ENCODE peak calls at places on chromosomes 5 and 9, in nine cellular contexts. W is neural crest cell, Z is dorsolateral prefrontal cortex, E is tibial nerve, T is cardiac muscle cell, J is psoas muscle, X is fibroblast of mammary gland, L is endodermal cell, O is AG04450. M is an unnamed sample.

GRCh38 chr9:136644343-136644592 is 18.4 kb upstream of the EGFL7 start:
- DNase-seq in X (peak; percentile 54), W (no peak), E (no peak), O (no peak), T (peak; percentile 80), Z (no peak), L (no peak), J (no peak), M (no peak)

GRCh38 chr5:138230261-138230660 is 17.1 kb upstream of the CDC23 start:
- DNase-seq in L (peak; percentile 65), Z (no peak), O (no peak), T (peak; percentile 55), W (no peak), X (peak; percentile 47), J (no peak), E (no peak), M (no peak)

GRCh38 chr5:142866563-142867275 is 96.5 kb downstream of the ARHGAP26 start:
- DNase-seq in L (peak; percentile 84), O (peak; percentile 18), E (no peak), T (peak; percentile 78), W (peak; percentile 12), Z (no peak), J (no peak), X (peak; percentile 76), M (no peak)

GRCh38 chr5:72711361-72711760 is 105.1 kb upstream of the TNPO1 start:
- DNase-seq in W (no peak), Z (no peak), L (no peak), T (no peak), O (no peak), J (no peak), E (no peak), X (no peak), M (no peak)

GRCh38 chr9:111356567-111357244 is 26.7 kb upstream of the OR2K2 start:
- DNase-seq in T (peak; percentile 88), L (no peak), X (peak; percentile 94), W (no peak), E (no peak), O (peak; percentile 76), J (peak; percentile 51), Z (no peak), M (no peak)

GRCh38 chr5:2903451-2904395 is 152.2 kb upstream of the IRX2 start:
- DNase-seq in J (no peak), T (no peak), Z (no peak), O (no peak), L (no peak), E (no peak), W (no peak), X (no peak), M (no peak)

GRCh38 chr5:75734913-75735789 is 17.9 kb upstream of the POC5 start:
- DNase-seq in W (peak; percentile 19), J (no peak), E (no peak), O (no peak), Z (peak; percentile 67), X (peak; percentile 19), T (peak; percentile 15), L (peak; percentile 82), M (no peak)

GRCh38 chr9:136526625-136527066 is 19.2 kb downstream of the NOTCH1 start:
- DNase-seq in Z (peak; percentile 77), J (no peak), E (no peak), X (no peak), T (no peak), L (peak; percentile 74), O (no peak), W (no peak), M (no peak)

GRCh38 chr9:133163559-133164208 is at the start of gene GBGT1:
- DNase-seq in T (peak; percentile 65), X (no peak), L (peak; percentile 91), W (peak; percentile 62), O (no peak), E (peak; percentile 57), Z (no peak), J (peak; percentile 82), M (peak; percentile 70)

GRCh38 chr9:113990570-113990907 is 87.6 kb downstream of the AMBP start:
- DNase-seq in L (no peak), Z (peak; percentile 8), T (no peak), J (no peak), O (no peak), E (no peak), W (no peak), X (no peak), M (no peak)

GRCh38 chr5:36877667-36878420 is 1.3 kb downstream of the NIPBL start:
- DNase-seq in E (no peak), W (no peak), L (no peak), X (peak; percentile 51), Z (no peak), O (no peak), J (no peak), T (peak; percentile 21), M (no peak)

GRCh38 chr5:166285385-166285784 is 2006.1 kb upstream of the WWC1 start:
- DNase-seq in W (no peak), X (no peak), T (peak; percentile 9), E (no peak), Z (no peak), L (peak; percentile 52), O (no peak), J (no peak), M (no peak)

GRCh38 chr9:34580358-34580757 is 9.2 kb downstream of the CNTFR start:
- DNase-seq in T (no peak), J (no peak), O (no peak), X (no peak), L (no peak), Z (no peak), W (peak; percentile 72), E (no peak), M (no peak)

GRCh38 chr5:157651623-157652376 is 438 bp downstream of the SOX30 start:
- DNase-seq in E (no peak), X (peak; percentile 46), T (peak; percentile 83), Z (no peak), L (peak; percentile 77), J (peak; percentile 74), O (no peak), W (no peak), M (peak; percentile 77)

GRCh38 chr9:97109194-97109811 is 70.4 kb upstream of the CTSV start:
- DNase-seq in T (peak; percentile 71), L (peak; percentile 91), O (no peak), X (peak; percentile 42), E (no peak), Z (peak; percentile 58), W (no peak), J (no peak), M (no peak)

GRCh38 chr5:179115307-179115706 is 55.1 kb downstream of the ZNF354C start:
- DNase-seq in O (no peak), T (no peak), X (no peak), L (peak; percentile 12), J (no peak), E (no peak), W (no peak), Z (no peak), M (no peak)

GRCh38 chr9:137700911-137701310 is 82.1 kb downstream of the EHMT1 start:
- DNase-seq in W (no peak), J (no peak), T (no peak), L (no peak), O (no peak), E (no peak), Z (no peak), X (no peak), M (no peak)

DNA sequence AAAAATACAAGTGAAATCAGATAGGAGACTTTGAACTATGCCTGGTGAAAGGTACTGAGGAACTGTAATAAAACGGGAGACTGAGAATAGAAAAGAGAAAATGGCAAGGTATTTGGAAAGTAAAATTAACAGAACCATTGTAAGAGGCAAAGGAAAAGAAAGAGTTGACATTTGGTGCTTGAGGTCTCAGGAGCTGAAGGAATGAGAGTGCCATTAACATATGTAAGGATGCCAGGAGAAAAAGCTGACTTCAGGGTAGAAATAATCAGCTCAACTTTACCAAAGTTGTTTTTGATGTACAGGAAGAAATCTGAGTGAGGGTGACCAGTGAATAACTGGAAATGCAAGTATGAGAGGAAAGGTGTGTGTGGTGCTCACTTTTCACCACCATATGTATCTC is 69.4 kb downstream of the TMEM167A start:
- DNase-seq in J (no peak), Z (no peak), X (no peak), T (no peak), W (no peak), L (no peak), E (no peak), O (no peak), M (no peak)
- TF ChIP-seq CTCF in J (no peak), Z (no peak), X (no peak), T (no peak), W (no peak), L (no peak), E (no peak), O (no peak), M (no peak)

GRCh38 chr9:6354072-6354686 is 26.0 kb downstream of the TPD52L3 start:
- DNase-seq in W (peak; percentile 11), E (no peak), J (no peak), O (peak; percentile 48), Z (no peak), T (peak; percentile 85), L (peak; percentile 63), X (peak; percentile 80), M (no peak)
- TF ChIP-seq CTCF in W (peak; percentile 80), E (peak; percentile 73), J (peak; percentile 71), O (peak; percentile 79), Z (peak; percentile 83), T (peak; percentile 76), L (peak; percentile 88), X (peak; percentile 86), M (peak; percentile 85)

DNA sequence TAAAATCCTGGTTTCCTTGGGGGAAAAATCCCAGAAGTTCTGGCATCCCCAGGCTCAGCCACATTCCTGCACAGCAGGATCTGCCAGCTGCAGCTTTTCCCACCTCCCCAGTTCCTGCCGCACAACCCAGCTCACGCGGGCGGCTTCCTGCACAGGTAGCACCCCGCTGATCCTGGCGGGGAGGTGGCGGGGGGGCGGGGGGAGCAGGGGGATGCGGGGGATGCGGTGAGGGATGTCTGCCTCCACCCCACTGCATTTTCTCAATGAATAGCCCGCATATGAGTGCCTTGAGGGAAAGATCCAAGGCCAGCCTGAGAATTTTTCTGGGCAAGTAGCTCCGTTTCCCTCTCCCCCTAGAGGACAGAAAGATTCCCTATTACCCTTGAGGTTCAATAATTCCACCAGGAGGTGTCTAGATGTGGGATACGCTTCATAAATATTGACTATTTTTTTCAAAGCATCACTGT is 21.1 kb downstream of the GFPT2 start:
- DNase-seq in Z (no peak), T (peak; percentile 53), J (no peak), L (peak; percentile 95), X (peak; percentile 57), E (no peak), O (no peak), W (no peak), M (no peak)
- TF ChIP-seq CTCF in Z (no peak), T (peak; percentile 41), J (no peak), L (peak; percentile 62), X (peak; percentile 36), E (no peak), O (peak; percentile 40), W (peak; percentile 43), M (no peak)

DNA sequence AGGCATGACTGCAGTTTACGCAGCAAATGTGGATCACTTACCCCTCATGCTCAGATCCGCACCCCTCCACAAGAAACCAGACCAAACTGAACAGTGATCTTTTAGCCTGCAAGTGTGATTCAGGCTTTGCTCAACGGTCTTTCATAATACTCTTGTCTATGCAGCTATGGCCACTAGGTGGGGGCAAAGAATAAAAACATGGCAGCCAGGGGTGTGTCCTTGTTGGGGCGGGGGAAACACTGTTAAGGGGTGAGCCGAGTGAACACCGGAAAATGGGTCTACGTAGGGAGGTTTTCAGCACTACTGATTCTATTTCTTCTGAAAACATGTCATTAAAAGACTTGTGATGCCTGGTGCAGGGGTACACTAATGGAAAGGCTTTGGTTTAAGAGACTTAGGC is 49.8 kb upstream of the GPR151 start:
- DNase-seq in E (no peak), Z (peak; percentile 68), W (peak; percentile 50), L (peak; percentile 89), X (peak; percentile 75), J (no peak), O (peak; percentile 3), T (peak; percentile 76), M (no peak)
- TF ChIP-seq CTCF in E (peak; percentile 57), Z (peak; percentile 74), W (peak; percentile 69), L (peak; percentile 81), X (peak; percentile 73), J (peak; percentile 14), O (peak; percentile 64), T (peak; percentile 82), M (no peak)